ENCODE peak calls at places on chromosomes 13 and 19, in four cellular contexts. Q is endodermal cell, U is endothelial cell of umbilical vein, B is neural progenitor cell. F is an unnamed sample.
A peak's percentile ranks its signal among the peaks of the same experiment; 100 is the strongest.

GRCh38 chr19:30148039-30148438 is 206.0 kb downstream of the URI1 start:
- DNase-seq in Q (no peak), U (no peak), B (no peak), F (no peak)

GRCh38 chr13:59750860-59751259 is 412.9 kb downstream of the DIAPH3 start:
- DNase-seq in Q (peak; percentile 86), U (peak; percentile 4), B (peak; percentile 90), F (no peak)

GRCh38 chr13:46643165-46643777 is 90.3 kb downstream of the LRCH1 start:
- DNase-seq in Q (no peak), U (no peak), B (no peak), F (no peak)

GRCh38 chr13:110306960-110307696 is at the start of the genes COL4A1 and COL4A2:
- DNase-seq in Q (peak; percentile 90), U (peak; percentile 66), B (peak; percentile 91), F (no peak)

GRCh38 chr13:73967397-73968165 is 166.6 kb downstream of the KLF12 start:
- DNase-seq in Q (no peak), U (no peak), B (no peak), F (peak; percentile 96)

GRCh38 chr13:30577381-30577780 is 40.3 kb upstream of the USPL1 start:
- DNase-seq in Q (no peak), U (no peak), B (no peak), F (no peak)

GRCh38 chr19:32976223-32976805 is 4.3 kb downstream of the FAAP24 start:
- DNase-seq in Q (peak; percentile 92), U (peak; percentile 79), B (peak; percentile 43), F (peak; percentile 89)

GRCh38 chr19:1177322-1178114 is 3.5 kb upstream of the SBNO2 start:
- DNase-seq in Q (peak; percentile 54), U (peak; percentile 63), B (no peak), F (peak; percentile 7)

GRCh38 chr19:43624933-43625332 is 5.5 kb upstream of the ZNF428 start:
- DNase-seq in Q (peak; percentile 98), U (no peak), B (peak; percentile 86), F (peak; percentile 97)

GRCh38 chr19:38975861-38976271 is 324 bp upstream of the FBXO17 start:
- DNase-seq in Q (peak; percentile 83), U (peak; percentile 40), B (peak; percentile 67), F (no peak)

GRCh38 chr13:42453091-42453645 is 120.8 kb upstream of the TNFSF11 start:
- DNase-seq in Q (no peak), U (no peak), B (no peak), F (no peak)

GRCh38 chr13:50128406-50129048 is 113.3 kb downstream of the KCNRG start:
- DNase-seq in Q (peak; percentile 65), U (no peak), B (peak; percentile 58), F (peak; percentile 64)

GRCh38 chr13:80586356-80586755 is 245.4 kb upstream of the SPRY2 start:
- DNase-seq in Q (no peak), U (no peak), B (no peak), F (no peak)

GRCh38 chr13:25738797-25739196 is 313.0 kb downstream of the SHISA2 start:
- DNase-seq in Q (no peak), U (no peak), B (no peak), F (no peak)

GRCh38 chr13:25744176-25744575 is 307.6 kb downstream of the SHISA2 start:
- DNase-seq in Q (no peak), U (no peak), B (no peak), F (no peak)

GRCh38 chr13:25742220-25742619 is 309.6 kb downstream of the SHISA2 start:
- DNase-seq in Q (no peak), U (no peak), B (no peak), F (no peak)

GRCh38 chr13:25743426-25743825 is 308.4 kb downstream of the SHISA2 start:
- DNase-seq in Q (no peak), U (no peak), B (no peak), F (no peak)

DNA sequence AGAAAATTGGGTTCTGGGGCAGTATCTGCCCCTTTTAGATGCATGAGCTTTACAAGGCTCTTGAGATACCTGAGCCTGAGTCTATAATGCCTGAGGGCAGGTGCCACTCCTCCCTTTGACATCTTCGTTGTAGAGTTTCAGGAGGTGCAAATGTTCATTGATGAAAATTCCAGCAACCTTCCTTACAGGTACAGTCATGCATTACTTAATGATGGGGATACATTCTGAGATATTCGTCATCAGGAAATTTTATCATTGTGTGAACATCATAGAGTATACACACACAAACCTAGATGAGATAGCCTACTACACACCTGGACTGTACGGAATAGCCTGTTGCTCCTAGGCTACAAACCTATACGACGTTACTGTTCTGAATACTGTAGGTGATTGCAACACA is 310.0 kb downstream of the SHISA2 start:
- DNase-seq in Q (no peak), U (no peak), B (no peak), F (no peak)
- H3K9ac ChIP-seq in Q (no peak overlapping the region), U (no peak overlapping the region), B (no peak overlapping the region), F (no peak overlapping the region)

DNA sequence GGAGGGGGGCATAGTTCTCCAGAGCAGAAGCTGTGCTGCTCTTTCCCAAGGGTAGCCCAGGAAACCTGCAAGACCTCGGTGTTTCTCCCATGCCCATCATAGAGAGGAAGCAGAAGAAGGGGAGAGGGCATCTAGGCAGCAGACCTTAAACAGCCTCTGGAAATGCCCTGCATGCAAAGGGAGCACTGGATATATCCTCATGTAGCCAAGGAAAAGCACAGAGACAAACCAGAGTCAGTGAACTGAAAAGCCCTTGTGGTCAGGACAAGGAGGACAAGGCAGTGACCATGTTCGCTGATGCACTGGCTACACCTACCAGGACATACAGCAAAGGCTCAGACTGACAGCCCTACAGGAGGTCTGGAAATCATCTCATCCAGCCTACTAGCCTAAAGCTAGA is 4.2 kb upstream of the TBC1D4 start:
- DNase-seq in Q (peak; percentile 59), U (no peak), B (peak; percentile 3), F (no peak)
- H3K9ac ChIP-seq in Q (no peak overlapping the region), U (no peak overlapping the region), B (no peak overlapping the region), F (no peak overlapping the region)

GRCh38 chr19:14053500-14053899 is 8.4 kb downstream of the PALM3 start:
- DNase-seq in Q (no peak), U (no peak), B (no peak), F (no peak)
- H3K9ac ChIP-seq in Q (no peak overlapping the region), U (no peak overlapping the region), B (no peak overlapping the region), F (no peak overlapping the region)

DNA sequence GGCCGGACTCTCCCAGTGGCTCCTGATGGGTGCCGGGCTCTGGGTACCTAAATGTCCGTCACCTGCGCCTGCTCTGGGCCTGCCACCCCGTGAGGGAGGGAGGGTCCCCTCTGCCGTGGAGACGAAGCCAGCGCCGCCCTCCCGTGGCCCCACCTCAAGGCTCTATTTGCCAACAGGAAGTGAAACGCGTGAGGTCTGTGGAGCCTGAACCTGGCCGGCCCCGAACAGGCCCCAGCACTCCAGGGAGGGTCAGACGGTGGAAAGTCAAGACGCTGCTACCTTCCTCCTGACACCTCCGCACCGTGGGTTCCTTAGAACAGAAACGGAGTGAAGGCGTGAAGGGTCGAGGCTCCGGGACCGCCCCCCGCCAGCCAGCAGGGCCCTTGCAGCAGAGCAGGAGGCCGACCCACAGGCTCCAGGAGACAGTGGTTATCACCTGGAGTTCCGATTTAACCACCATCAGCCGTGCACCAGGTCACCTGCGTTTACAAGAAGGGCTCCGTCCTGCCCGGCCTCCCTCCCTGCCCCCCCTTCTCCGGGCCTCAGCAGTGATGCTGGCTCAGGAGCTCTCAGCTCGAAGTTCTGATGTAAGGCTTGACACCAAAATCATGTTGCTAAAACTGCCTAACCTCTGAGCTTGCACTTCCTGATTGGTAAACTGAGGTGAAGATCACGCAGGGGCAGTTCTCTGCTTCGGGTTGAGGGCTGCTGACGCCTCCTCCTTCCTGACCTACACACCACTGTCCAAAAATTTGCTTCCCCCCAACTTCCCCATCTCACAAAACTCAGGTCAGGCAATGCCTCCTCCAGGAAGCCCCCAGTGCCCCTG is 50.9 kb upstream of the C13orf46 start:
- DNase-seq in Q (no peak), U (no peak), B (no peak), F (peak; percentile 73)
- H3K9ac ChIP-seq in Q (no peak overlapping the region), U (no peak overlapping the region), B (no peak overlapping the region), F (peak overlapping the region; percentile 56)

GRCh38 chr19:6529937-6530384 is 865 bp upstream of the TNFSF9 start:
- DNase-seq in Q (no peak), U (no peak), B (no peak), F (no peak)
- H3K9ac ChIP-seq in Q (no peak overlapping the region), U (no peak overlapping the region), B (no peak overlapping the region), F (no peak overlapping the region)

GRCh38 chr19:56619131-56619530 is 23.8 kb upstream of the SMIM17 start:
- DNase-seq in Q (no peak), U (no peak), B (no peak), F (no peak)

GRCh38 chr19:56622374-56622773 is 20.6 kb upstream of the SMIM17 start:
- DNase-seq in Q (no peak), U (no peak), B (no peak), F (no peak)

GRCh38 chr19:56617531-56617930 is 22.4 kb downstream of the ZNF71 start:
- DNase-seq in Q (no peak), U (no peak), B (no peak), F (no peak)

GRCh38 chr19:56625708-56626107 is 17.3 kb upstream of the SMIM17 start:
- DNase-seq in Q (no peak), U (no peak), B (no peak), F (no peak)

GRCh38 chr19:56623006-56623405 is 20.0 kb upstream of the SMIM17 start:
- DNase-seq in Q (no peak), U (no peak), B (no peak), F (no peak)
- H3K9ac ChIP-seq in Q (no peak overlapping the region), U (no peak overlapping the region), B (no peak overlapping the region), F (no peak overlapping the region)

DNA sequence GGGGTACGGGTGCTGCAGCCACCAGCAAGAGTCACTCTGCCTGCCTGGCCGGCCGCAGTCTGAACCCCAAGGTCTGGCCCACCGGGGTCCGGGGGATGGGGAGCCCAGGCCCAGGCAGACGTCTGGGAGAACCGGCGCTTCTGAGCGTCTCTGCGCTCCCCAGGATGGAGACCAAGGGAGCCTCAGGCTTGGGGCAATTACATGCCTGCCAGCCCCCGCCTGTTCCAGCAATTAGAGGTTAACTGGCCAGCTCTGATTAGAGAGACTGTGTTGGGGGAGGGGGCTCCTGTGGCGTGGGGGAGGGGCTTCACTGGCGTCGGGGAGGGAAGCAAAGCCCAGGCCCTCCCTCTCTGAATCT is 11.9 kb downstream of the MEIS3 start:
- DNase-seq in Q (no peak), U (no peak), B (no peak), F (no peak)
- H3K9ac ChIP-seq in Q (no peak overlapping the region), U (no peak overlapping the region), B (no peak overlapping the region), F (no peak overlapping the region)

GRCh38 chr13:77415253-77416127 is 88.6 kb upstream of the MYCBP2 start:
- DNase-seq in Q (no peak), U (no peak), B (no peak), F (no peak)
- H3K9ac ChIP-seq in Q (no peak overlapping the region), U (no peak overlapping the region), B (no peak overlapping the region), F (no peak overlapping the region)

F was measured in Karpas-422.